ENCODE peak calls at places on chromosomes 4 and X, in four cellular contexts. D is mammary epithelial cell, Q is choroid plexus epithelial cell, B is heart right ventricle. N is an unnamed sample.

GRCh38 chr4:138671106-138671505 is 344.5 kb upstream of the NOCT start:
- DNase-seq in B (no peak), D (no peak), Q (no peak), N (no peak)

GRCh38 chr4:15374697-15375096 is 53.1 kb upstream of the C1QTNF7 start:
- DNase-seq in D (no peak), B (no peak), Q (peak; percentile 80), N (no peak)

GRCh38 chrX:2629316-2630168 is 61.6 kb upstream of the CD99 start:
- DNase-seq in D (no peak), Q (no peak), B (no peak), N (no peak)

GRCh38 chrX:41734530-41734929 is 10.5 kb downstream of the GPR82 start:
- DNase-seq in D (peak; percentile 3), Q (peak; percentile 50), B (no peak), N (peak; percentile 10)

GRCh38 chrX:24167719-24168472 is 18.4 kb downstream of the ZFX start:
- DNase-seq in Q (no peak), D (no peak), B (no peak), N (peak; percentile 15)

GRCh38 chrX:20271730-20272129 is 5.0 kb upstream of the RPS6KA3 start:
- DNase-seq in D (peak; percentile 34), B (no peak), Q (no peak), N (no peak)

GRCh38 chr4:3257125-3257690 is 8.2 kb downstream of the MSANTD1 start:
- DNase-seq in D (peak; percentile 24), Q (no peak), B (no peak), N (no peak)

GRCh38 chrX:130179579-130180215 is 7.9 kb downstream of the RAB33A start:
- DNase-seq in D (no peak), B (no peak), Q (peak; percentile 40), N (no peak)

GRCh38 chrX:66162331-66162822 is 1.7 kb upstream of the HEPH start:
- DNase-seq in Q (no peak), B (no peak), D (peak; percentile 45), N (no peak)

GRCh38 chr4:47713156-47713834 is 124.6 kb downstream of the CORIN start:
- DNase-seq in Q (peak; percentile 29), D (no peak), B (no peak), N (no peak)

GRCh38 chr4:83489711-83490326 is 4.9 kb upstream of the ABRAXAS1 start:
- DNase-seq in Q (no peak), B (no peak), D (no peak), N (no peak)

GRCh38 chr4:54913751-54914526 is 211.5 kb downstream of the KDR start:
- DNase-seq in B (no peak), Q (no peak), D (no peak), N (peak; percentile 67)

N was measured in EL.